ENCODE peak calls at places on chromosomes 4 and X, in six cellular contexts. S is GM23338, J is uterus, I is right lobe of liver, Q is tibial nerve, Z is ovary. X is an unnamed sample.

GRCh38 chr4:155419266-155419665 is 42.5 kb upstream of the MAP9 start:
- DNase-seq in Q (no peak), I (no peak), J (no peak), Z (no peak), S (no peak), X (no peak)

GRCh38 chr4:128225148-128225547 is 62.5 kb downstream of the PGRMC2 start:
- DNase-seq in J (no peak), S (no peak), Q (no peak), Z (no peak), I (no peak), X (no peak)

GRCh38 chrX:121863976-121864375 is 816.6 kb downstream of the GLUD2 start:
- DNase-seq in I (no peak), J (no peak), Q (no peak), S (no peak), Z (no peak), X (no peak)

GRCh38 chr4:153181293-153182080 is 22.8 kb upstream of the TRIM2 start:
- DNase-seq in I (no peak), J (no peak), S (no peak), Q (no peak), Z (no peak), X (no peak)

GRCh38 chr4:110197421-110198398 is 705 bp downstream of the ELOVL6 start:
- DNase-seq in Q (no peak), Z (peak; percentile 37), S (peak; percentile 56), I (peak; percentile 70), J (peak; percentile 31), X (peak; percentile 30)

GRCh38 chr4:102642571-102643298 is 118.0 kb downstream of the MANBA start:
- DNase-seq in Q (no peak), J (no peak), S (no peak), I (no peak), Z (no peak), X (no peak)

GRCh38 chr4:157045507-157046127 is 30.3 kb upstream of the GLRB start:
- DNase-seq in I (no peak), Q (no peak), J (peak; percentile 32), Z (peak; percentile 16), S (peak; percentile 72), X (no peak)

GRCh38 chr4:31053451-31053850 is 333.3 kb downstream of the PCDH7 start:
- DNase-seq in Q (no peak), S (no peak), Z (no peak), I (no peak), J (no peak), X (no peak)

GRCh38 chrX:68995780-68996551 is 167.1 kb downstream of the EFNB1 start:
- DNase-seq in S (no peak), Q (no peak), Z (peak; percentile 76), J (peak; percentile 75), I (no peak), X (no peak)

GRCh38 chr4:47349323-47349722 is 114.2 kb downstream of the COMMD8 start:
- DNase-seq in I (no peak), Z (no peak), S (no peak), Q (no peak), J (no peak), X (no peak)

GRCh38 chr4:134328741-134329140 is 127.2 kb upstream of the PABPC4L start:
- DNase-seq in S (peak; percentile 2), I (no peak), Z (no peak), Q (no peak), J (no peak), X (no peak)

GRCh38 chrX:72621619-72622485 is 49.2 kb upstream of the HDAC8 start:
- DNase-seq in S (no peak), Z (no peak), J (no peak), I (no peak), Q (no peak), X (no peak)

GRCh38 chrX:68257015-68257414 is 176.3 kb downstream of the OPHN1 start:
- DNase-seq in J (no peak), S (no peak), Q (no peak), I (no peak), Z (no peak), X (no peak)

GRCh38 chr4:150078041-150078995 is at the start of gene DCLK2:
- DNase-seq in I (peak; percentile 59), Z (peak; percentile 89), S (peak; percentile 73), J (peak; percentile 85), Q (peak; percentile 17), X (peak; percentile 72)

GRCh38 chr4:113637363-113637762 is 124.2 kb downstream of the CAMK2D start:
- DNase-seq in I (no peak), Z (no peak), S (no peak), J (no peak), Q (no peak), X (no peak)

GRCh38 chr4:113635739-113636437 is 125.7 kb downstream of the CAMK2D start:
- DNase-seq in Q (no peak), S (no peak), J (no peak), Z (no peak), I (no peak), X (no peak)

GRCh38 chr4:113636877-113637276 is 124.7 kb downstream of the CAMK2D start:
- DNase-seq in I (no peak), Z (no peak), Q (no peak), S (no peak), J (no peak), X (no peak)

GRCh38 chr4:113637823-113638691 is 123.5 kb downstream of the CAMK2D start:
- DNase-seq in S (no peak), J (no peak), I (no peak), Q (no peak), Z (no peak), X (no peak)

GRCh38 chr4:113636438-113636818 is 125.1 kb downstream of the CAMK2D start:
- DNase-seq in Z (no peak), J (no peak), I (no peak), Q (no peak), S (peak; percentile 21), X (no peak)
- H3K4me1 ChIP-seq in Z (peaks cover 7% of the 10 kb centered on the region), J (no peaks in the 10 kb centered on the region), I (peaks cover 32% of the 10 kb centered on the region), Q (no peaks in the 10 kb centered on the region), S (peaks cover 16% of the 10 kb centered on the region), X (peaks cover 8% of the 10 kb centered on the region)

GRCh38 chrX:20218809-20219505 is 47.8 kb downstream of the RPS6KA3 start:
- DNase-seq in Q (no peak), Z (no peak), J (peak; percentile 22), I (peak; percentile 55), S (peak; percentile 9), X (no peak)
- TF ChIP-seq CTCF in Q (no peak), Z (no peak), J (no peak), I (peak; percentile 26), S (no peak), X (no peak)

DNA sequence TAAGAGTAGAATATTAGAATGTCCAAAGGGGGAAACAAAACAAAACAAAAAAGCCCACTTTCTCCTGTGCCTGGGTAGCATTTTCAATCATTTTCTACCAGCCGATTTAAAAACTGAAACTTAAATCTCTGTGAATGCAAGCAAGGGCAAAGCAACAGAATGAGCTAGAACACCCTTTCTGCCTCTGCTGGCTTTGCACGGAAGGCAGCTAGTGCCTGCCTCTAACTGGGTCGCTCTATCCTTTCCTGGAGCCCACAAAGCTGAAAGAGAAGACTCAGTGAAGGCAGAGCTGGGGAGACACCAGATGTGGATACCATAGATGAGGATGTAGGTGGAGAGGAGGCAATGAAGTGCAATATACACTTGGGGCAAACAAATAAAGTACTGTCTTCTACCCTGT is 248.9 kb upstream of the TTC29 start:
- DNase-seq in Z (no peak), Q (no peak), S (no peak), I (no peak), J (no peak), X (no peak)
- H3K27ac ChIP-seq in Z (peak overlapping the region; percentile 43), Q (no peak overlapping the region), S (no peak overlapping the region), I (no peak overlapping the region), J (no peak overlapping the region), X (peak overlapping the region; percentile 60)

GRCh38 chr4:53920883-53921282 is 143.5 kb downstream of the CHIC2 start:
- DNase-seq in Q (no peak), J (no peak), Z (no peak), I (no peak), S (no peak), X (no peak)
- H3K4me1 ChIP-seq in Q (no peaks in the 10 kb centered on the region), J (no peaks in the 10 kb centered on the region), Z (no peaks in the 10 kb centered on the region), I (no peaks in the 10 kb centered on the region), S (peaks cover 8% of the 10 kb centered on the region), X (no peaks in the 10 kb centered on the region)

DNA sequence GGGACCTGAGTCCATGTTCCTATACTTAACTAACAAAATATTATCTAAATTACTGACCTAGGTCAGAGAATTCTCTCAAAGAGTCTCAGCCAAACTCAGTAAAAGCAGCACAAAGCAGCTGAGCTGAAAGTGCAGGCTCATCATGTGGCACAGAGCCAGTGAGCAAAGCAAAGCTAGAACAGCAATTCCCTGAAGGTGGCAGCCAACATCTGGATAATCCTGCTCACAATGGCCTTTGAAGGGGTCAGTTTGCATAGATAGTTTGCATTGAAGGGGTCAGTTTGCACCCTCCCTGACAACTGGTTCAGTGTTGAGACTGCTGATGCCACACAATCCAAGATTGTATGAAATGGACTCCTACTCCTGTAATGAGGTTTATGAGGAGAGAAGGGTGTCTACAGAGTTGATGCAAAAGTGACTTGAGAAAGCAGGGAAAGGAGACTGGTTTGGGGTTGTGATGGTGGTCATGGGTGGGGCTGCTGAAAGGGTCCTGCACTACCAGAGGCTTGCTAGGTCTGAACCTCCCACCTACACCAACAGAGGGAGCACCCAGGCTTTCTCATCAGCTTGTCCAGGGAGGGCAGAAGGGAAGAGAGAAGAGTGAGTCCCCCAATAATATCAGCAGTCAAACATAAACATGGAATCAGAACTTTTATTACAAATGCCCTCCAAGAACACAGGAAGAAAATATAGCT is 39.7 kb downstream of the TRIM61 start:
- DNase-seq in Z (no peak), J (no peak), Q (no peak), I (peak; percentile 69), S (peak; percentile 60), X (no peak)
- TF ChIP-seq CTCF in Z (no peak), J (no peak), Q (no peak), I (no peak), S (peak; percentile 72), X (no peak)

GRCh38 chrX:31870267-31870666 is 798.4 kb upstream of the FTHL17 start:
- DNase-seq in J (no peak), Q (no peak), S (no peak), Z (no peak), I (no peak), X (no peak)

GRCh38 chrX:31871989-31872388 is 800.1 kb upstream of the FTHL17 start:
- DNase-seq in Q (no peak), I (no peak), J (no peak), Z (peak; percentile 30), S (peak; percentile 0), X (no peak)
- H3K27ac ChIP-seq in Q (no peak overlapping the region), I (no peak overlapping the region), J (peak overlapping the region; percentile 15), Z (no peak overlapping the region), S (no peak overlapping the region), X (no peak overlapping the region)

GRCh38 chrX:7112071-7112470 is 35.4 kb upstream of the STS start:
- DNase-seq in S (no peak), J (no peak), Z (no peak), Q (no peak), I (no peak), X (no peak)
- H3K4me1 ChIP-seq in S (peaks cover 14% of the 10 kb centered on the region), J (no peaks in the 10 kb centered on the region), Z (peaks cover 5% of the 10 kb centered on the region), Q (no peaks in the 10 kb centered on the region), I (peaks cover 8% of the 10 kb centered on the region), X (peaks cover 17% of the 10 kb centered on the region)

GRCh38 chrX:110741213-110741796 is 54.3 kb downstream of the CHRDL1 start:
- DNase-seq in I (no peak), Q (no peak), S (peak; percentile 6), J (no peak), Z (no peak), X (no peak)
- TF ChIP-seq CTCF in I (no peak), Q (no peak), S (peak; percentile 22), J (no peak), Z (no peak), X (no peak)

GRCh38 chrX:39576081-39576701 is 521.6 kb downstream of the BCOR start:
- DNase-seq in I (no peak), Z (no peak), Q (no peak), S (peak; percentile 6), J (no peak), X (no peak)
- H3K27ac ChIP-seq in I (no peak overlapping the region), Z (no peak overlapping the region), Q (peak overlapping the region; percentile 15), S (no peak overlapping the region), J (no peak overlapping the region), X (no peak overlapping the region)

X was measured in lung.